ENCODE peak calls at places on chromosomes 1 and 21, in ten cellular contexts. T, D, V, X, K, G, E, B, U and J are unnamed samples.

GRCh38 chr1:154208677-154209390 is 2.7 kb upstream of the CFAP141 start:
- DNase-seq in X (no peak), V (no peak), E (no peak), G (no peak), B (no peak), K (no peak), T (no peak), D (no peak), U (no peak), J (no peak)

GRCh38 chr1:22652457-22652856 is 579 bp upstream of the C1QB start:
- DNase-seq in U (no peak), B (no peak), X (no peak), V (no peak), D (no peak), K (no peak), G (no peak), E (no peak), T (no peak), J (no peak)

GRCh38 chr21:31731112-31731801 is 661 bp downstream of the SCAF4 start:
- DNase-seq in V (peak), E (peak), G (peak), D (peak), B (peak), T (peak), U (peak), K (peak), X (peak), J (no peak)

GRCh38 chr1:173481195-173481772 is 4.1 kb downstream of the PRDX6 start:
- DNase-seq in U (no peak), D (no peak), B (no peak), E (no peak), V (no peak), K (no peak), T (no peak), X (no peak), G (no peak), J (no peak)

GRCh38 chr1:170707959-170708666 is 44.2 kb downstream of the PRRX1 start:
- DNase-seq in B (no peak), T (no peak), U (no peak), K (no peak), D (no peak), E (no peak), V (no peak), X (peak), G (no peak), J (peak)

GRCh38 chr1:154803203-154803920 is 66.7 kb downstream of the KCNN3 start:
- DNase-seq in B (no peak), X (no peak), U (no peak), V (no peak), G (no peak), T (no peak), D (no peak), E (no peak), K (no peak), J (no peak)

GRCh38 chr1:222161676-222162075 is 386.2 kb downstream of the HHIPL2 start:
- DNase-seq in X (no peak), T (no peak), G (no peak), D (no peak), K (no peak), E (no peak), B (no peak), V (no peak), U (no peak), J (no peak)

GRCh38 chr1:207963429-207964194 is 52.7 kb upstream of the CD34 start:
- DNase-seq in B (peak), V (peak), K (peak), D (peak), X (peak), U (peak), E (peak), T (peak), G (peak), J (peak)

GRCh38 chr1:60924964-60925798 is 157.2 kb upstream of the NFIA start:
- DNase-seq in E (no peak), X (no peak), B (no peak), V (no peak), D (no peak), U (no peak), G (no peak), T (no peak), K (no peak), J (no peak)

GRCh38 chr21:43921979-43922945 is 57.2 kb downstream of the AGPAT3 start:
- DNase-seq in K (peak), D (no peak), G (peak), B (no peak), V (peak), T (peak), E (no peak), X (no peak), U (no peak), J (no peak)

GRCh38 chr1:12275370-12275769 is 45.5 kb downstream of the VPS13D start:
- DNase-seq in D (peak), T (peak), G (peak), U (no peak), K (peak), E (peak), V (peak), X (peak), B (no peak), J (no peak)

GRCh38 chr21:41626038-41626437 is 118.1 kb upstream of the TMPRSS2 start:
- DNase-seq in G (no peak), U (no peak), T (no peak), B (no peak), E (no peak), D (no peak), X (no peak), K (no peak), V (no peak), J (no peak)

GRCh38 chr1:75233302-75233929 is 99.2 kb downstream of the LHX8 start:
- DNase-seq in G (no peak), U (no peak), V (peak), D (peak), X (peak), T (no peak), B (no peak), E (no peak), K (no peak), J (peak)

GRCh38 chr1:2627746-2628145 is 5.1 kb downstream of the MMEL1 start:
- DNase-seq in X (no peak), K (no peak), G (no peak), E (no peak), B (no peak), T (no peak), V (no peak), U (no peak), D (no peak), J (no peak)

GRCh38 chr1:240312872-240313271 is 221.2 kb downstream of the FMN2 start:
- DNase-seq in D (no peak), U (no peak), K (no peak), X (no peak), B (no peak), G (no peak), T (no peak), V (no peak), E (no peak), J (no peak)

GRCh38 chr1:43329995-43330751 is 7.4 kb upstream of the MPL start:
- DNase-seq in T (peak), U (no peak), V (peak), D (peak), X (peak), K (peak), E (no peak), G (no peak), B (no peak), J (no peak)

GRCh38 chr1:3543076-3544049 is 67.9 kb downstream of the MEGF6 start:
- DNase-seq in V (no peak), X (no peak), B (no peak), G (no peak), D (no peak), K (peak), E (peak), U (no peak), T (no peak), J (no peak)

GRCh38 chr1:8663915-8664331 is 153.5 kb downstream of the RERE start:
- DNase-seq in E (peak), X (peak), B (peak), T (no peak), K (no peak), G (no peak), U (no peak), D (no peak), V (peak), J (no peak)

GRCh38 chr1:202588644-202589189 is 121.5 kb downstream of the SYT2 start:
- DNase-seq in K (no peak), E (no peak), U (no peak), T (no peak), V (no peak), B (no peak), D (no peak), X (no peak), G (no peak), J (peak)

GRCh38 chr1:245986404-245987221 is 520.5 kb downstream of the SMYD3 start:
- DNase-seq in X (no peak), E (no peak), G (no peak), U (no peak), B (no peak), V (no peak), K (no peak), D (no peak), T (no peak), J (peak)

GRCh38 chr21:35359076-35359475 is 310.0 kb upstream of the RUNX1 start:
- DNase-seq in T (no peak), X (no peak), D (no peak), G (no peak), V (no peak), B (no peak), U (no peak), K (no peak), E (no peak), J (no peak)

GRCh38 chr1:10779841-10780240 is 16.6 kb downstream of the CASZ1 start:
- DNase-seq in V (no peak), D (no peak), B (no peak), G (no peak), X (peak), U (no peak), T (no peak), K (no peak), E (no peak), J (no peak)

GRCh38 chr1:30883389-30884172 is 25.0 kb downstream of the SDC3 start:
- DNase-seq in G (no peak), E (no peak), K (no peak), B (no peak), T (no peak), V (no peak), D (no peak), X (no peak), U (peak), J (no peak)

GRCh38 chr1:235203428-235203827 is 42.4 kb upstream of the RBM34 start:
- DNase-seq in K (no peak), V (no peak), D (no peak), T (no peak), G (no peak), X (no peak), B (no peak), U (no peak), E (no peak), J (no peak)

GRCh38 chr1:145997156-145998023 is 1.0 kb upstream of the TXNIP start:
- DNase-seq in G (no peak), B (peak), K (peak), D (peak), X (no peak), E (peak), T (no peak), V (peak), U (no peak), J (no peak)

GRCh38 chr1:36706416-36706815 is 223.7 kb upstream of the CSF3R start:
- DNase-seq in T (no peak), E (no peak), K (no peak), V (no peak), U (no peak), X (no peak), D (no peak), B (no peak), G (no peak), J (no peak)

GRCh38 chr1:25082216-25082899 is 149.9 kb downstream of the SYF2 start:
- DNase-seq in B (no peak), E (no peak), V (no peak), D (no peak), T (no peak), U (no peak), K (no peak), X (no peak), G (no peak), J (no peak)